ENCODE peak calls at places on chromosomes 3 and 15, in six cellular contexts. I is body of pancreas, G is endothelial cell of umbilical vein, P is K562, R is heart left ventricle, F is HCT116. K is an unnamed sample. For H3K27me3, the result is how much of the 10 kb centered on the place peaks cover.

GRCh38 chr3:99473321-99473751 is 165.1 kb upstream of the COL8A1 start:
- DNase-seq in I (no peak), G (no peak), P (no peak), R (no peak), F (no peak), K (no peak)

GRCh38 chr3:86937306-86937791 is 53.6 kb downstream of the VGLL3 start:
- DNase-seq in I (peak), G (no peak), P (no peak), R (no peak), F (no peak), K (no peak)

GRCh38 chr3:85821130-85821756 is 862.5 kb downstream of the CADM2 start:
- DNase-seq in I (peak), G (peak), P (no peak), R (no peak), F (no peak), K (no peak)

GRCh38 chr15:101563397-101563796 is 73.9 kb upstream of the PCSK6 start:
- DNase-seq in I (no peak), G (no peak), P (no peak), R (no peak), F (no peak), K (no peak)

GRCh38 chr15:63576441-63576840 is 20.7 kb upstream of the FBXL22 start:
- DNase-seq in I (no peak), G (peak), P (no peak), R (no peak), F (no peak), K (no peak)

GRCh38 chr15:90581771-90582471 is 52.2 kb downstream of the CRTC3 start:
- DNase-seq in I (no peak), G (no peak), P (no peak), R (no peak), F (no peak), K (no peak)

GRCh38 chr3:165903885-165904284 is 66.7 kb upstream of the BCHE start:
- DNase-seq in I (no peak), G (no peak), P (no peak), R (no peak), F (no peak), K (no peak)

GRCh38 chr3:134027631-134028030 is 2.1 kb downstream of the SLCO2A1 start:
- DNase-seq in I (no peak), G (peak), P (no peak), R (no peak), F (no peak), K (no peak)

GRCh38 chr3:117540583-117540982 is 831.0 kb downstream of the TUSC7 start:
- DNase-seq in I (no peak), G (no peak), P (no peak), R (no peak), F (no peak), K (no peak)

GRCh38 chr3:9947025-9947995 is 4.9 kb downstream of the PRRT3 start:
- DNase-seq in I (peak), G (peak), P (no peak), R (peak), F (peak), K (peak)

GRCh38 chr15:57962887-57963286 is 102.6 kb downstream of the ALDH1A2 start:
- DNase-seq in I (no peak), G (no peak), P (no peak), R (no peak), F (no peak), K (no peak)

GRCh38 chr3:123586966-123587365 is 2.1 kb upstream of the HACD2 start:
- DNase-seq in I (no peak), G (no peak), P (no peak), R (no peak), F (no peak), K (no peak)

GRCh38 chr3:147356909-147357733 is 49.2 kb downstream of the ZIC4 start:
- DNase-seq in I (no peak), G (no peak), P (no peak), R (no peak), F (no peak), K (no peak)

GRCh38 chr15:63238796-63239195 is 38.6 kb upstream of the APH1B start:
- DNase-seq in I (no peak), G (no peak), P (peak), R (no peak), F (no peak), K (no peak)

GRCh38 chr3:66312039-66312438 is 91.2 kb downstream of the SLC25A26 start:
- DNase-seq in I (no peak), G (no peak), P (no peak), R (no peak), F (no peak), K (no peak)

GRCh38 chr3:105944721-105945120 is 75.9 kb upstream of the CBLB start:
- DNase-seq in I (no peak), G (no peak), P (no peak), R (no peak), F (no peak), K (no peak)

GRCh38 chr3:38755130-38755529 is 60.9 kb downstream of the SCN10A start:
- DNase-seq in I (no peak), G (no peak), P (no peak), R (no peak), F (no peak), K (no peak)

GRCh38 chr3:114272271-114272670 is 21.6 kb upstream of the TIGIT start:
- DNase-seq in I (no peak), G (no peak), P (no peak), R (no peak), F (no peak), K (no peak)

GRCh38 chr15:39344662-39345141 is 236.2 kb upstream of the THBS1 start:
- DNase-seq in I (no peak), G (no peak), P (no peak), R (no peak), F (no peak), K (no peak)

GRCh38 chr3:134798681-134799311 is 3.7 kb downstream of the EPHB1 start:
- DNase-seq in I (no peak), G (no peak), P (no peak), R (no peak), F (no peak), K (no peak)

GRCh38 chr3:127796045-127796720 is 26.1 kb downstream of the MGLL start:
- DNase-seq in I (no peak), G (no peak), P (no peak), R (no peak), F (no peak), K (peak)

GRCh38 chr3:33954956-33955355 is 156.5 kb downstream of the PDCD6IP start:
- DNase-seq in I (no peak), G (peak), P (peak), R (no peak), F (no peak), K (no peak)

GRCh38 chr3:172098698-172099494 is 59.5 kb downstream of the FNDC3B start:
- DNase-seq in I (peak), G (no peak), P (no peak), R (no peak), F (no peak), K (no peak)

GRCh38 chr3:38645601-38646000 is 3.9 kb downstream of the SCN5A start:
- DNase-seq in I (no peak), G (no peak), P (no peak), R (no peak), F (no peak), K (peak)

GRCh38 chr3:30659270-30660127 is 53.1 kb downstream of the TGFBR2 start:
- DNase-seq in I (no peak), G (peak), P (no peak), R (no peak), F (peak), K (no peak)

GRCh38 chr3:73398084-73398483 is 226.7 kb downstream of the PDZRN3 start:
- DNase-seq in I (no peak), G (no peak), P (no peak), R (no peak), F (no peak), K (no peak)

GRCh38 chr3:109548192-109548938 is 211.0 kb upstream of the DPPA4 start:
- DNase-seq in I (no peak), G (no peak), P (no peak), R (no peak), F (no peak), K (no peak)

GRCh38 chr3:96753124-96753523 is 61.3 kb upstream of the EPHA6 start:
- DNase-seq in I (no peak), G (no peak), P (no peak), R (no peak), F (no peak), K (peak)

GRCh38 chr3:64687781-64688515 is at the start of gene ADAMTS9:
- DNase-seq in I (peak), G (peak), P (no peak), R (peak), F (no peak), K (peak)

GRCh38 chr15:33801954-33802353 is 166.3 kb upstream of the CHRM5 start:
- DNase-seq in I (no peak), G (no peak), P (no peak), R (no peak), F (no peak), K (no peak)

GRCh38 chr3:139310474-139310933 is 33.3 kb upstream of the MRPS22 start:
- DNase-seq in I (no peak), G (no peak), P (no peak), R (no peak), F (peak), K (no peak)

GRCh38 chr3:181955566-181955965 is 243.8 kb downstream of the SOX2 start:
- DNase-seq in I (no peak), G (no peak), P (no peak), R (no peak), F (no peak), K (no peak)

GRCh38 chr3:113002676-113003075 is 11.9 kb downstream of the GTPBP8 start:
- DNase-seq in I (no peak), G (no peak), P (no peak), R (no peak), F (no peak), K (no peak)

GRCh38 chr3:194990454-194991337 is 280.3 kb downstream of the XXYLT1 start:
- DNase-seq in I (no peak), G (no peak), P (no peak), R (no peak), F (no peak), K (no peak)

GRCh38 chr3:162738778-162739177 is 1242.2 kb downstream of the OTOL1 start:
- DNase-seq in I (no peak), G (no peak), P (no peak), R (no peak), F (no peak), K (no peak)

GRCh38 chr15:84023636-84024035 is 211.9 kb upstream of the GOLGA6L4 start:
- DNase-seq in I (peak), G (no peak), P (peak), R (no peak), F (peak), K (no peak)
- TF ChIP-seq CTCF in I (peak), G (peak), P (peak), R (peak), F (peak), K (peak)

GRCh38 chr15:73859236-73859635 is 14.1 kb upstream of the TBC1D21 start:
- DNase-seq in I (no peak), G (no peak), P (no peak), R (no peak), F (no peak), K (no peak)

GRCh38 chr15:73858062-73858461 is 15.3 kb upstream of the TBC1D21 start:
- DNase-seq in I (no peak), G (no peak), P (peak), R (no peak), F (no peak), K (no peak)

GRCh38 chr15:73856458-73857192 is 16.7 kb upstream of the TBC1D21 start:
- DNase-seq in I (peak), G (no peak), P (no peak), R (no peak), F (no peak), K (no peak)

GRCh38 chr15:73854265-73854664 is 19.1 kb upstream of the TBC1D21 start:
- DNase-seq in I (no peak), G (no peak), P (no peak), R (no peak), F (no peak), K (no peak)

GRCh38 chr15:73857193-73857920 is 16.0 kb upstream of the TBC1D21 start:
- DNase-seq in I (no peak), G (no peak), P (no peak), R (no peak), F (no peak), K (no peak)
- H3K27me3 ChIP-seq in I (under half), G (under half), P (under half), R (under half), F (under half), K (under half)

GRCh38 chr3:49024449-49024848 is 2.5 kb downstream of the NDUFAF3 start:
- DNase-seq in I (no peak), G (no peak), P (no peak), R (no peak), F (no peak), K (no peak)
- TF ChIP-seq POLR2A in I (no peak), G (no peak), P (no peak), R (no peak), F (peak), K (no peak)

GRCh38 chr3:13419356-13420050 is 619 bp downstream of the NUP210 start:
- DNase-seq in I (peak), G (no peak), P (peak), R (peak), F (no peak), K (peak)

GRCh38 chr3:13420051-13420816 is at the start of gene NUP210:
- DNase-seq in I (peak), G (no peak), P (peak), R (peak), F (no peak), K (peak)

GRCh38 chr3:13415236-13416001 is 4.7 kb downstream of the NUP210 start:
- DNase-seq in I (no peak), G (no peak), P (no peak), R (no peak), F (no peak), K (no peak)

GRCh38 chr3:13414040-13414729 is 5.9 kb downstream of the NUP210 start:
- DNase-seq in I (peak), G (no peak), P (no peak), R (peak), F (no peak), K (peak)

GRCh38 chr3:13416002-13416793 is 3.9 kb downstream of the NUP210 start:
- DNase-seq in I (no peak), G (no peak), P (no peak), R (no peak), F (no peak), K (no peak)
- TF ChIP-seq CTCF in I (no peak), G (no peak), P (peak), R (no peak), F (peak), K (no peak)